ENCODE peak calls at places on chromosomes 5 and 9, in six cellular contexts. K, H, U, F, C and J are unnamed samples.

GRCh38 chr5:2560435-2560834 is 191.0 kb downstream of the IRX2 start:
- DNase-seq in F (no peak), C (no peak), U (no peak), H (no peak), K (no peak), J (no peak)

GRCh38 chr9:121772600-121773285 is 121.3 kb downstream of the DAB2IP start:
- DNase-seq in F (peak), U (no peak), K (no peak), H (peak), C (no peak), J (no peak)

GRCh38 chr5:72515211-72515610 is 8.0 kb upstream of the ZNF366 start:
- DNase-seq in U (no peak), F (no peak), C (no peak), H (no peak), K (no peak), J (no peak)

GRCh38 chr5:106699198-106699597 is 971.5 kb downstream of the EFNA5 start:
- DNase-seq in U (no peak), C (peak), H (no peak), F (no peak), K (no peak), J (no peak)

GRCh38 chr5:119323630-119324000 is 32.2 kb upstream of the TNFAIP8 start:
- DNase-seq in F (peak), H (no peak), K (peak), U (no peak), C (no peak), J (peak)

GRCh38 chr5:161498531-161498930 is 48.0 kb downstream of the GABRB2 start:
- DNase-seq in F (no peak), H (no peak), C (no peak), K (no peak), U (no peak), J (no peak)

GRCh38 chr5:55227738-55228430 is 769 bp upstream of the MCIDAS start:
- DNase-seq in H (no peak), F (peak), K (no peak), C (no peak), U (no peak), J (no peak)

GRCh38 chr9:126366366-126367011 is 39.9 kb downstream of the MVB12B start:
- DNase-seq in C (no peak), U (no peak), K (no peak), F (no peak), H (peak), J (no peak)

GRCh38 chr5:166165600-166165999 is 2125.8 kb upstream of the WWC1 start:
- DNase-seq in H (no peak), K (no peak), U (no peak), C (peak), F (peak), J (peak)

GRCh38 chr9:96048954-96049831 is 173.7 kb downstream of the ERCC6L2 start:
- DNase-seq in C (no peak), H (peak), F (peak), K (no peak), U (no peak), J (no peak)

GRCh38 chr9:113393281-113393680 is 7.8 kb downstream of the ALAD start:
- DNase-seq in H (peak), U (no peak), K (no peak), C (no peak), F (no peak), J (no peak)

GRCh38 chr5:177495243-177496060 is 2.0 kb downstream of the PDLIM7 start:
- DNase-seq in C (peak), U (no peak), K (peak), H (no peak), F (peak), J (peak)

GRCh38 chr9:98427491-98427890 is 172.0 kb upstream of the TBC1D2 start:
- DNase-seq in K (no peak), U (no peak), C (no peak), H (no peak), F (peak), J (no peak)

GRCh38 chr5:36529142-36529541 is 77.3 kb upstream of the SLC1A3 start:
- DNase-seq in H (no peak), U (no peak), K (no peak), F (no peak), C (no peak), J (no peak)

GRCh38 chr9:113626735-113627495 is 163.4 kb downstream of the RGS3 start:
- DNase-seq in U (no peak), F (no peak), H (no peak), K (no peak), C (peak), J (no peak)

GRCh38 chr9:129080312-129080607 is 651 bp upstream of the DOLPP1 start:
- DNase-seq in C (no peak), U (no peak), H (no peak), K (no peak), F (no peak), J (no peak)

GRCh38 chr5:135398160-135398854 is 724 bp downstream of the MACROH2A1 start:
- DNase-seq in F (peak), H (no peak), U (peak), K (no peak), C (peak), J (peak)

DNA sequence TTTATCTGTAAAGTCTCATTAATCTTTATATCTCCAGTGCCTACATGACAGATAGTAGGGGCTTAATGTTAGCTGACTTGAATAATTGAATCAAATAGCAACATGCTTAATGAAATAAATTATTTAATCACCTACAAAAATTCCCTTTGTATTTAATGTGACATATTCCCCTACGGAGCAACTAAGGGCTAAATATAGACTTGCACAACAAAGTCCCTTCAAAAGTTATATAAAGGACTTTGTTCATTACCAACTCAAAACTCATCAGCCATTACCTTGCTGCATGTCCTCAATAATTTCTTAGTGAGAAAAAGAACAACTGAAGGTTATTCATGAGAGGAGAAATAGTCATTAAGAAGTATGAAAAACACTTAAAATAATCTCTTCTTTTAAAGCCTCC is 424.6 kb downstream of the HCN1 start:
- DNase-seq in U (no peak), H (no peak), F (no peak), K (no peak), C (no peak), J (no peak)
- TF ChIP-seq CTCF in U (no peak), H (no peak), F (no peak), K (no peak), C (no peak), J (no peak)

DNA sequence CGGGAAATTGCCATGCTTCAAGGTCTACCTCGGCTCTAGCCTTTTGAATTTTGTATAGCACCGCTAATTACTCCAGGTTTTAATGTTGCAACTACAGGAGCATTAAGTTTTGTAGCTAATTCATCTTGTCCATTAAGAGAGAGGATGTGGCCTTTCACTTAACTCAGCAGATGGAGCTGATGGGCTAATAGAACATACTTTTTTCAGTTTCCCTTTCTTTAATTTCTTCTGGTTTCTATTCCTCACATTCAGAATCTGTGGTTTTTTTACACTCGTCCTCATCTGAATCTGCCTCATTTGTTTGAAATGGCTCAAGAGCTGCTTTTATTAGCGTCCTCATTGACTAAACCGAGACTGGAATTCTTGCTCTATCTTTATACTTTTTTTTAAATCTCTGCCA is 2085.7 kb upstream of the C9orf72 start:
- DNase-seq in F (no peak), H (no peak), K (no peak), C (no peak), U (no peak), J (no peak)
- H3K4me3 ChIP-seq in F (no peak), H (no peak), K (no peak), C (no peak), U (no peak), J (no peak)

DNA sequence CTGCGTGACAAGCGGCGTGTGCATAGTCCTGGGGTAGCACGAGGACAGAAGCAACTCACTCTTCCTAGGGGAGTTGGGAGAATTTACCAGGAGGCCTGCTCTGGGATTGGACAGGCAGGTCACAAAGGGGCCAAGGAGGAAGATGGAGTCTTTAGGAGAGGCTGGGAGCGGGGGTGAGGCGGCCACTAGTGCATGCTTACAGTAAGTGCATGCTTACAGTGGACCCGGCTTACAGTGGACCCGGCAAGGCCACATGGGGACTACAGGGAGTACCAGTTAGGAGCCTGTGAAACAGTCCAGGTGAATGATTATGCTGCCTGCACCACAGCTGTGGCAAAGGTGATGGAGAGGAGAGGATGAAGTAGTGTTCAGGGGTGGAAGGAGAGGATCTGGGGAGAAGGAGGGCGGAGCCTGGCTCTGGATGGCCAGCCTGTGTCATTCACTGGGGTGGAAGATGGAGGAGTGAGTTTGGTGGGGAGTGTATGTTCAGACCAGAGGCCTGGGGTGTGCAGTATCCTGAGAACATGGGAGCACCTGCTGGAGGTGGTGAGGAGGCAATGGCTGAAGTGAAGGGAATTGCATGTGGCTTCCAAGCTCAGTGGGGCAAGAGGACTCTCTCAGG is 78.7 kb downstream of the CRB2 start:
- DNase-seq in C (peak), F (no peak), K (no peak), U (no peak), H (no peak), J (no peak)
- TF ChIP-seq CTCF in C (peak), F (no peak), K (no peak), U (no peak), H (no peak), J (no peak)

GRCh38 chr9:137975527-137975913 is 97.9 kb downstream of the CACNA1B start:
- DNase-seq in H (no peak), K (no peak), F (no peak), C (no peak), U (no peak), J (no peak)
- H3K4me3 ChIP-seq in H (no peak), K (no peak), F (no peak), C (no peak), U (no peak), J (no peak)

DNA sequence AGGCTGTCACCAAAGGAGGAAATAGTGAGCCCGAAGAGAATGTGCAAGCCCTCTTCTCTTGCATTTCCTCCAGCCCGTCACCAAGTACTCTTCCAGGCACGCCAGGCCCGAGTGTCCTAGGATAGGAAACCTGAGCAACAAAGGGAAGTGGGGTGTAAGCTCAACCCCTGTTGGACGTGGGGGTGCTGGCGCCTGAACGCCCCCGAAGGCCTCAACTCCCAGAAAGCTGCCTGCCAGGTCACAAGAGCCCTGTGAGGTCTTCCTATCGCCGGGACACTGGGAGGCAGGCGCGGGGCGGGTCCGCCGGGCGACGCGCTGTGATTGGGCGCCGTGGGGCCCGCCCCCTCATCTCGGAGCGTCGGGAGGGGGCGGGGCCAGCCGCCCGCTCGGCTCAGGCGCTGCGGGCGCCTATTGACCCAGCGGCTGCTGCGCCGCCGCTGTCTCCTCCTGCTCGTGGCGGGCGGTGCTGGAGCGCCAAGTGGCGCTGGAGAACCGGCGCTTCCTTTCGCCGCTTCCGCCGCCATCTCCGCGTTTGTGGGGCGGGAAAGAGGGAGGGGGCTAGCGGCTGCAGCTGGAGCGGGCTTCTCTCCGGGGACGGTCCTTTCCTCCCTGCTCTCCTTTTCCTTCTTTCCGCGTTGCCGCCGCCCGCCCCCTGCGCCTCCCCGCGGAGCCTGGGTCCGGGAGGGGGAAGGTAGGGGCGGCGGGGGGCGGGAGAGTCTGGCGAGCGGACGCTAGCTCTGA is 558 bp upstream of the MAN2A1 start:
- DNase-seq in K (peak), C (peak), F (peak), H (peak), U (peak), J (peak)
- TF ChIP-seq CTCF in K (peak), C (no peak), F (no peak), H (peak), U (no peak), J (no peak)

GRCh38 chr5:149153193-149153750 is 12.0 kb downstream of the ABLIM3 start:
- DNase-seq in K (no peak), H (no peak), C (no peak), F (no peak), U (no peak), J (no peak)
- H3K4me3 ChIP-seq in K (no peak), H (no peak), C (no peak), F (no peak), U (no peak), J (no peak)

GRCh38 chr9:84424945-84425344 is 84.4 kb upstream of the SLC28A3 start:
- DNase-seq in K (no peak), H (no peak), U (no peak), C (no peak), F (no peak), J (no peak)
- TF ChIP-seq CTCF in K (no peak), H (no peak), U (no peak), C (no peak), F (no peak), J (no peak)